ENCODE peak calls at places on chromosomes 5 and 9, in four cellular contexts. D is WTC11, N is K562, H is HepG2. A is an unnamed sample.

GRCh38 chr9:104783588-104783987 is 19.7 kb downstream of the NIPSNAP3B start:
- DNase-seq in D (no peak), N (no peak), H (no peak), A (no peak)

GRCh38 chr9:33687779-33688178 is 107.6 kb upstream of the PRSS3 start:
- DNase-seq in D (no peak), N (no peak), H (no peak), A (no peak)

GRCh38 chr5:125227333-125228075 is 481.1 kb upstream of the ZNF608 start:
- DNase-seq in D (peak; percentile 50), N (no peak), H (no peak), A (peak; percentile 62)

GRCh38 chr9:89038354-89039091 is 47.3 kb downstream of the S1PR3 start:
- DNase-seq in D (no peak), N (no peak), H (no peak), A (no peak)

GRCh38 chr9:114462791-114463190 is 42.5 kb downstream of the WHRN start:
- DNase-seq in D (no peak), N (no peak), H (no peak), A (no peak)

GRCh38 chr9:98222885-98223640 is 30.6 kb upstream of the CORO2A start:
- DNase-seq in D (no peak), N (no peak), H (peak; percentile 81), A (no peak)

GRCh38 chr9:133160742-133161541 is 2.8 kb downstream of the GBGT1 start:
- DNase-seq in D (peak; percentile 51), N (peak; percentile 82), H (peak; percentile 52), A (peak; percentile 79)

GRCh38 chr9:33143241-33143642 is 23.9 kb downstream of the B4GALT1 start:
- DNase-seq in D (no peak), N (no peak), H (peak; percentile 50), A (no peak)

GRCh38 chr5:102965653-102966052 is 154.3 kb downstream of the GIN1 start:
- DNase-seq in D (no peak), N (no peak), H (no peak), A (no peak)

GRCh38 chr9:21919377-21920362 is 74.5 kb downstream of the CDKN2A start:
- DNase-seq in D (no peak), N (no peak), H (peak; percentile 1), A (peak; percentile 21)

GRCh38 chr5:128174951-128175350 is 91.4 kb downstream of the SLC12A2 start:
- DNase-seq in D (no peak), N (no peak), H (no peak), A (no peak)

GRCh38 chr5:89703799-89704198 is 705.8 kb downstream of the CETN3 start:
- DNase-seq in D (peak; percentile 11), N (no peak), H (no peak), A (no peak)

GRCh38 chr5:10537614-10538013 is 26.3 kb upstream of the ANKRD33B start:
- DNase-seq in D (no peak), N (no peak), H (no peak), A (no peak)

GRCh38 chr5:10535237-10535530 is 28.7 kb upstream of the ANKRD33B start:
- DNase-seq in D (no peak), N (peak; percentile 11), H (no peak), A (no peak)

GRCh38 chr5:10538103-10538788 is 25.6 kb upstream of the ANKRD33B start:
- DNase-seq in D (no peak), N (peak; percentile 9), H (no peak), A (no peak)

GRCh38 chr5:10536511-10536910 is 27.4 kb upstream of the ANKRD33B start:
- DNase-seq in D (no peak), N (peak; percentile 44), H (no peak), A (no peak)

DNA sequence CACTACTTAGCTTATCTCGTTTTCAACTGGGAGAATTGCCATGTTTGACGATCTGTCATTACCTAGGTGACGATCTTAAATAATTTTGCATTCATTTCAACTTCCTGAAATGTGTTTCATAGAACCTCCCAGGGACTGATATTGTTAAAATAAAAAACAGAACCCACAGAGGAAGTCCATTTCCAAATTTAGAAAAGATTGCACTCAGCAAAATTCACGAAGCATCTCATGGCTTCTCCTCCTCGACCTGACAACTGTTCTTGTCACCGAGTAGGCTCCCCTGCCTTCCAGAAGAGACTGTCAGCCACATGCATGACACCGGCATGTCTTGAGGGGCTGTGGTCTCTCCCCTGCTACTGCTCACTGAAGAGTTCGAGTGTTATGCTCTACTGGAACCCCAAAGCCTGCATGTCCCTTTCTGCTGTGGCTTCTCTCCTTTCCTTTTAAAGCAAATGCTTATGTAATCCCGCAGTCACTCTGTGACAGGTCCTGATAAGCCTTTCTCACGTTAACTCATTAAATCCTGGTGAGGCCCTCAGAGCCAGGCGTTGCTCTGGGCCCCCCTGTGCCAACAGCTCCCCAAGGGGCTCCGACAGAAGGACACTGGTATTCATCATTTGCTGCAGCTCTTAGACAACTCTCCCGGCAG is 26.8 kb upstream of the ANKRD33B start:
- DNase-seq in D (no peak), N (peak; percentile 28), H (no peak), A (no peak)
- TF ChIP-seq SP1 in D (no peak), N (no peak), H (no peak), A (no peak)

DNA sequence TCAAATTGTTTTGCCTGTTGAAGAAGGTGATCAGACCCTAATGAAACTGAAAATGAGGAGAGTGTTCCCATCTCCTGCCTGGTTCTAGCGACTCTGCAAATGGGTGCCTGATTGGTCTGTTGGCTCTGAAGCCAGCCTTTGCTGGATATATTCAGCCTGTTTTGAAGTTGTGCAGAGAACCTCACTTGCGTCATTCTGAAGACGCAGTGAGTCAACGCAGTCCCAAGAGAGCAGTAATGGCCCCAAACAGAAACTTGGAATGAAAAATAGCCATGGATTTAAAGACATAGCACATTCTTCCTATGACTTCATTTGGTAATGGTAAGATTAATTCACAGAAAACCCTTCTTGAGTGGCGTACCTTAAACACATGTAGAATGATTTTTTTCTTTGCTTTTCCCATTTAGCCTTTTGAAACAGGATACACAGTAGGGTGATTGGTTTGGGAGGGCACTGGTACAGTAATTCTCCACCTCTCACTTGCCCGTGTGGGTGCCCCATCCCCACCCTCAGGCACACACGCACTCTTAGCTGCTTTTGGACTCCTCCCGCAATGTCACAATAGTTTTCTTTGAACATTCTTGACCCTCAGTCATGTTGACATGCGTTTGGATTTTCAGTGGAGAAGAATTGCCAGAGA is 54.1 kb upstream of the ABL1 start:
- DNase-seq in D (no peak), N (no peak), H (no peak), A (peak; percentile 71)
- TF ChIP-seq ELF4 in D (no peak), N (no peak), H (no peak), A (no peak)

GRCh38 chr9:131503626-131504465 is 1.1 kb downstream of the POMT1 start:
- DNase-seq in D (peak; percentile 29), N (peak; percentile 54), H (peak; percentile 32), A (peak; percentile 38)
- TF ChIP-seq SP1 in D (no peak), N (no peak), H (no peak), A (no peak)

GRCh38 chr5:146588331-146588730 is 72.3 kb upstream of the GPR151 start:
- DNase-seq in D (no peak), N (peak; percentile 11), H (no peak), A (no peak)
- TF ChIP-seq ELF4 in D (no peak), N (no peak), H (no peak), A (no peak)

GRCh38 chr9:3931996-3932906 is 367.6 kb downstream of the GLIS3 start:
- DNase-seq in D (no peak), N (no peak), H (no peak), A (no peak)
- TF ChIP-seq SP1 in D (no peak), N (no peak), H (no peak), A (no peak)

A was measured in HEK293T.